ENCODE peak calls at places on chromosomes 3 and 15, in nine cellular contexts. C is hypothalamus, E is NCI-H510A treated with DMSO at 0.1 percent for 48 hours, R is WTC11, D is NCI-H2171 treated with DMSO at 0.1 percent for 48 hours, G is DMS79 treated with DMSO at 0.1 percent for 48 hours, H is AG08396, B is HS-5, L is B cell. F is an unnamed sample.

GRCh38 chr3:23219117-23219516 is 16.0 kb downstream of the UBE2E2 start:
- DNase-seq in C (no peak), E (no peak), R (no peak), D (no peak), G (no peak), H (no peak), B (no peak), L (no peak), F (no peak)

GRCh38 chr3:170529346-170529745 is 56.5 kb downstream of the SLC7A14 start:
- DNase-seq in C (no peak), E (no peak), R (no peak), D (peak), G (no peak), H (no peak), B (no peak), L (no peak), F (no peak)

GRCh38 chr3:48372377-48372770 is 355 bp downstream of the FBXW12 start:
- DNase-seq in C (no peak), E (peak), R (no peak), D (peak), G (no peak), H (no peak), B (no peak), L (no peak), F (no peak)

GRCh38 chr3:190430906-190431305 is 18.8 kb downstream of the TMEM207 start:
- DNase-seq in C (no peak), E (no peak), R (no peak), D (no peak), G (no peak), H (no peak), B (no peak), L (no peak), F (no peak)

GRCh38 chr3:10561942-10562565 is 56.7 kb upstream of the ATP2B2 start:
- DNase-seq in C (no peak), E (no peak), R (no peak), D (no peak), G (no peak), H (no peak), B (no peak), L (no peak), F (no peak)

GRCh38 chr15:73872370-73872769 is 994 bp upstream of the TBC1D21 start:
- DNase-seq in C (no peak), E (no peak), R (no peak), D (no peak), G (no peak), H (no peak), B (peak), L (no peak), F (no peak)

GRCh38 chr3:115401298-115401697 is 222.0 kb upstream of the GAP43 start:
- DNase-seq in C (no peak), E (no peak), R (no peak), D (no peak), G (no peak), H (peak), B (no peak), L (no peak), F (no peak)

GRCh38 chr15:51117270-51117669 is 22.6 kb upstream of the TNFAIP8L3 start:
- DNase-seq in C (no peak), E (no peak), R (no peak), D (no peak), G (no peak), H (no peak), B (no peak), L (no peak), F (no peak)

GRCh38 chr3:104990758-104991157 is 376.0 kb upstream of the ALCAM start:
- DNase-seq in C (no peak), E (no peak), R (no peak), D (no peak), G (no peak), H (no peak), B (no peak), L (no peak), F (no peak)

GRCh38 chr3:42668793-42669217 is 15.3 kb downstream of the ZBTB47 start:
- DNase-seq in C (no peak), E (no peak), R (no peak), D (no peak), G (no peak), H (peak), B (no peak), L (no peak), F (no peak)

GRCh38 chr3:143224731-143225130 is 105.2 kb downstream of the CHST2 start:
- DNase-seq in C (no peak), E (no peak), R (no peak), D (peak), G (no peak), H (no peak), B (no peak), L (no peak), F (no peak)

GRCh38 chr3:57582470-57583168 is 14.5 kb downstream of the ARF4 start:
- DNase-seq in C (no peak), E (no peak), R (peak), D (peak), G (no peak), H (no peak), B (no peak), L (no peak), F (no peak)

GRCh38 chr3:27345493-27345892 is 23.7 kb downstream of the NEK10 start:
- DNase-seq in C (no peak), E (no peak), R (no peak), D (peak), G (no peak), H (no peak), B (no peak), L (no peak), F (no peak)

GRCh38 chr15:64877435-64877834 is 34.3 kb upstream of the ANKDD1A start:
- DNase-seq in C (no peak), E (no peak), R (no peak), D (no peak), G (no peak), H (no peak), B (no peak), L (no peak), F (no peak)

GRCh38 chr15:75232826-75233503 is 25.2 kb upstream of the GOLGA6C start:
- DNase-seq in C (no peak), E (no peak), R (no peak), D (no peak), G (no peak), H (no peak), B (no peak), L (no peak), F (no peak)

GRCh38 chr3:40511031-40511718 is 5.3 kb downstream of the ZNF620 start:
- DNase-seq in C (no peak), E (no peak), R (no peak), D (no peak), G (no peak), H (no peak), B (no peak), L (no peak), F (no peak)

GRCh38 chr3:7789324-7789723 is 712.3 kb upstream of the LMCD1 start:
- DNase-seq in C (no peak), E (no peak), R (peak), D (no peak), G (no peak), H (no peak), B (no peak), L (no peak), F (no peak)

GRCh38 chr3:16546186-16547004 is 32.9 kb upstream of the RFTN1 start:
- DNase-seq in C (no peak), E (no peak), R (no peak), D (no peak), G (no peak), H (no peak), B (no peak), L (no peak), F (no peak)

GRCh38 chr15:38373016-38373415 is 80.9 kb upstream of the FAM98B start:
- DNase-seq in C (no peak), E (no peak), R (no peak), D (no peak), G (no peak), H (no peak), B (no peak), L (no peak), F (no peak)

GRCh38 chr3:150300847-150301517 is 107.1 kb upstream of the TSC22D2 start:
- DNase-seq in C (no peak), E (no peak), R (no peak), D (no peak), G (no peak), H (no peak), B (peak), L (no peak), F (no peak)